ENCODE peak calls at places on chromosomes 5 and 9, in nine cellular contexts. One of them, this sample, is unnamed.

GRCh38 chr9:24602687-24603352 is 57.1 kb upstream of the IZUMO3 start:
- DNase-seq in AG09319: no peak
- DNase-seq in GM23248: no peak
- DNase-seq in ELR: no peak
- DNase-seq in body of pancreas: no peak
- DNase-seq in HL-60: no peak
- DNase-seq in Right ventricle myocardium superior: no peak
- DNase-seq in osteocyte: no peak
- DNase-seq in T1000: no peak
- DNase-seq in this sample: no peak

GRCh38 chr9:133714606-133715294 is 23.4 kb downstream of the SARDH start:
- DNase-seq in Right ventricle myocardium superior: peak
- DNase-seq in body of pancreas: peak
- DNase-seq in T1000: peak
- DNase-seq in AG09319: no peak
- DNase-seq in osteocyte: no peak
- DNase-seq in ELR: peak
- DNase-seq in HL-60: no peak
- DNase-seq in GM23248: no peak
- DNase-seq in this sample: no peak

GRCh38 chr5:131386779-131387178 is 122.9 kb downstream of the CDC42SE2 start:
- DNase-seq in T1000: no peak
- DNase-seq in AG09319: no peak
- DNase-seq in GM23248: no peak
- DNase-seq in osteocyte: no peak
- DNase-seq in body of pancreas: no peak
- DNase-seq in Right ventricle myocardium superior: no peak
- DNase-seq in ELR: no peak
- DNase-seq in HL-60: no peak
- DNase-seq in this sample: no peak

GRCh38 chr5:173412566-173412965 is 84.4 kb upstream of the STC2 start:
- DNase-seq in ELR: peak
- DNase-seq in HL-60: no peak
- DNase-seq in Right ventricle myocardium superior: no peak
- DNase-seq in body of pancreas: no peak
- DNase-seq in T1000: no peak
- DNase-seq in GM23248: no peak
- DNase-seq in AG09319: no peak
- DNase-seq in osteocyte: no peak
- DNase-seq in this sample: no peak

GRCh38 chr5:178116406-178116885 is 3.1 kb downstream of the N4BP3 start:
- DNase-seq in osteocyte: no peak
- DNase-seq in ELR: no peak
- DNase-seq in T1000: no peak
- DNase-seq in GM23248: no peak
- DNase-seq in AG09319: no peak
- DNase-seq in Right ventricle myocardium superior: no peak
- DNase-seq in body of pancreas: no peak
- DNase-seq in HL-60: no peak
- DNase-seq in this sample: no peak

GRCh38 chr9:91817493-91818225 is 132.4 kb downstream of the ROR2 start:
- DNase-seq in ELR: peak
- DNase-seq in body of pancreas: no peak
- DNase-seq in GM23248: peak
- DNase-seq in HL-60: no peak
- DNase-seq in AG09319: peak
- DNase-seq in T1000: no peak
- DNase-seq in osteocyte: no peak
- DNase-seq in Right ventricle myocardium superior: no peak
- DNase-seq in this sample: no peak

GRCh38 chr5:72878854-72879253 is 62.4 kb downstream of the TNPO1 start:
- DNase-seq in Right ventricle myocardium superior: no peak
- DNase-seq in GM23248: no peak
- DNase-seq in T1000: no peak
- DNase-seq in ELR: no peak
- DNase-seq in body of pancreas: no peak
- DNase-seq in osteocyte: no peak
- DNase-seq in HL-60: no peak
- DNase-seq in AG09319: no peak
- DNase-seq in this sample: no peak

GRCh38 chr5:69492391-69493234 is at the start of gene OCLN:
- DNase-seq in HL-60: no peak
- DNase-seq in Right ventricle myocardium superior: peak
- DNase-seq in body of pancreas: peak
- DNase-seq in T1000: no peak
- DNase-seq in GM23248: peak
- DNase-seq in osteocyte: peak
- DNase-seq in AG09319: no peak
- DNase-seq in ELR: peak
- DNase-seq in this sample: no peak

GRCh38 chr9:38352716-38353334 is 39.7 kb upstream of the ALDH1B1 start:
- DNase-seq in HL-60: no peak
- DNase-seq in ELR: no peak
- DNase-seq in body of pancreas: no peak
- DNase-seq in T1000: no peak
- DNase-seq in osteocyte: no peak
- DNase-seq in GM23248: no peak
- DNase-seq in Right ventricle myocardium superior: no peak
- DNase-seq in AG09319: no peak
- DNase-seq in this sample: no peak

GRCh38 chr5:100706796-100707195 is 171.6 kb downstream of the FAM174A start:
- DNase-seq in HL-60: peak
- DNase-seq in T1000: no peak
- DNase-seq in GM23248: peak
- DNase-seq in body of pancreas: no peak
- DNase-seq in ELR: peak
- DNase-seq in Right ventricle myocardium superior: no peak
- DNase-seq in osteocyte: no peak
- DNase-seq in AG09319: no peak
- DNase-seq in this sample: no peak

GRCh38 chr5:1540831-1541661 is 17.3 kb upstream of the LPCAT1 start:
- DNase-seq in AG09319: no peak
- DNase-seq in GM23248: no peak
- DNase-seq in HL-60: no peak
- DNase-seq in ELR: no peak
- DNase-seq in body of pancreas: no peak
- DNase-seq in Right ventricle myocardium superior: peak
- DNase-seq in osteocyte: peak
- DNase-seq in T1000: no peak
- DNase-seq in this sample: no peak

GRCh38 chr5:428754-429452 is 14.1 kb upstream of the EXOC3 start:
- DNase-seq in T1000: no peak
- DNase-seq in osteocyte: peak
- DNase-seq in AG09319: no peak
- DNase-seq in GM23248: no peak
- DNase-seq in ELR: no peak
- DNase-seq in HL-60: peak
- DNase-seq in Right ventricle myocardium superior: no peak
- DNase-seq in body of pancreas: no peak
- DNase-seq in this sample: no peak

GRCh38 chr9:117555964-117556629 is 141.2 kb upstream of the ASTN2 start:
- DNase-seq in T1000: no peak
- DNase-seq in AG09319: no peak
- DNase-seq in ELR: peak
- DNase-seq in GM23248: peak
- DNase-seq in osteocyte: no peak
- DNase-seq in Right ventricle myocardium superior: peak
- DNase-seq in HL-60: no peak
- DNase-seq in body of pancreas: peak
- DNase-seq in this sample: no peak

GRCh38 chr5:126460977-126461376 is 37.8 kb downstream of the GRAMD2B start:
- DNase-seq in Right ventricle myocardium superior: no peak
- DNase-seq in body of pancreas: no peak
- DNase-seq in T1000: no peak
- DNase-seq in HL-60: no peak
- DNase-seq in AG09319: no peak
- DNase-seq in osteocyte: no peak
- DNase-seq in GM23248: no peak
- DNase-seq in ELR: no peak
- DNase-seq in this sample: no peak

GRCh38 chr5:125011419-125011818 is 265.0 kb upstream of the ZNF608 start:
- DNase-seq in AG09319: no peak
- DNase-seq in HL-60: no peak
- DNase-seq in Right ventricle myocardium superior: no peak
- DNase-seq in GM23248: no peak
- DNase-seq in body of pancreas: no peak
- DNase-seq in ELR: no peak
- DNase-seq in T1000: no peak
- DNase-seq in osteocyte: no peak
- DNase-seq in this sample: no peak

GRCh38 chr5:73637565-73637964 is 11.6 kb downstream of the ARHGEF28 start:
- DNase-seq in GM23248: no peak
- DNase-seq in AG09319: no peak
- DNase-seq in T1000: no peak
- DNase-seq in Right ventricle myocardium superior: no peak
- DNase-seq in ELR: no peak
- DNase-seq in osteocyte: no peak
- DNase-seq in HL-60: no peak
- DNase-seq in body of pancreas: no peak
- DNase-seq in this sample: no peak

GRCh38 chr5:150118561-150119229 is 32.3 kb upstream of the CSF1R start:
- DNase-seq in HL-60: no peak
- DNase-seq in body of pancreas: no peak
- DNase-seq in T1000: no peak
- DNase-seq in ELR: no peak
- DNase-seq in Right ventricle myocardium superior: peak
- DNase-seq in osteocyte: peak
- DNase-seq in GM23248: no peak
- DNase-seq in AG09319: no peak
- DNase-seq in this sample: no peak

GRCh38 chr5:178624626-178625546 is 2.0 kb downstream of the CLK4 start:
- DNase-seq in GM23248: peak
- DNase-seq in osteocyte: no peak
- DNase-seq in ELR: peak
- DNase-seq in T1000: no peak
- DNase-seq in AG09319: no peak
- DNase-seq in body of pancreas: no peak
- DNase-seq in HL-60: no peak
- DNase-seq in Right ventricle myocardium superior: no peak
- DNase-seq in this sample: no peak

GRCh38 chr9:135525241-135526088 is 4.2 kb downstream of the LCN1 start:
- DNase-seq in AG09319: no peak
- DNase-seq in ELR: no peak
- DNase-seq in GM23248: no peak
- DNase-seq in T1000: no peak
- DNase-seq in osteocyte: peak
- DNase-seq in HL-60: no peak
- DNase-seq in body of pancreas: no peak
- DNase-seq in Right ventricle myocardium superior: no peak
- DNase-seq in this sample: no peak

GRCh38 chr5:114325552-114325951 is 36.3 kb upstream of the KCNN2 start:
- DNase-seq in AG09319: no peak
- DNase-seq in osteocyte: no peak
- DNase-seq in ELR: peak
- DNase-seq in Right ventricle myocardium superior: no peak
- DNase-seq in body of pancreas: peak
- DNase-seq in T1000: no peak
- DNase-seq in HL-60: no peak
- DNase-seq in GM23248: no peak
- DNase-seq in this sample: no peak

GRCh38 chr9:125630436-125630835 is 76.6 kb downstream of the MAPKAP1 start:
- DNase-seq in HL-60: no peak
- DNase-seq in T1000: no peak
- DNase-seq in Right ventricle myocardium superior: no peak
- DNase-seq in AG09319: no peak
- DNase-seq in body of pancreas: no peak
- DNase-seq in osteocyte: no peak
- DNase-seq in ELR: no peak
- DNase-seq in GM23248: peak
- DNase-seq in this sample: no peak

GRCh38 chr9:137053944-137054931 is at the start of gene ENTPD2:
- DNase-seq in T1000: no peak
- DNase-seq in AG09319: no peak
- DNase-seq in body of pancreas: peak
- DNase-seq in osteocyte: no peak
- DNase-seq in Right ventricle myocardium superior: peak
- DNase-seq in ELR: no peak
- DNase-seq in GM23248: no peak
- DNase-seq in HL-60: no peak
- DNase-seq in this sample: no peak

GRCh38 chr9:73237140-73237539 is 85.5 kb downstream of the ANXA1 start:
- DNase-seq in HL-60: no peak
- DNase-seq in osteocyte: no peak
- DNase-seq in Right ventricle myocardium superior: no peak
- DNase-seq in GM23248: no peak
- DNase-seq in body of pancreas: no peak
- DNase-seq in T1000: no peak
- DNase-seq in AG09319: no peak
- DNase-seq in ELR: no peak
- DNase-seq in this sample: no peak

GRCh38 chr9:110536802-110537201 is 42.7 kb downstream of the SVEP1 start:
- DNase-seq in AG09319: no peak
- DNase-seq in ELR: peak
- DNase-seq in Right ventricle myocardium superior: no peak
- DNase-seq in body of pancreas: no peak
- DNase-seq in GM23248: peak
- DNase-seq in osteocyte: no peak
- DNase-seq in T1000: no peak
- DNase-seq in HL-60: no peak
- DNase-seq in this sample: peak

GRCh38 chr5:83104031-83104430 is 26.7 kb downstream of the XRCC4 start:
- DNase-seq in osteocyte: no peak
- DNase-seq in body of pancreas: no peak
- DNase-seq in GM23248: peak
- DNase-seq in Right ventricle myocardium superior: no peak
- DNase-seq in ELR: no peak
- DNase-seq in HL-60: no peak
- DNase-seq in AG09319: no peak
- DNase-seq in T1000: no peak
- DNase-seq in this sample: no peak

GRCh38 chr5:76854644-76855043 is 4.8 kb downstream of the S100Z start:
- DNase-seq in AG09319: no peak
- DNase-seq in GM23248: no peak
- DNase-seq in osteocyte: no peak
- DNase-seq in HL-60: no peak
- DNase-seq in body of pancreas: no peak
- DNase-seq in Right ventricle myocardium superior: no peak
- DNase-seq in ELR: no peak
- DNase-seq in T1000: no peak
- DNase-seq in this sample: no peak

GRCh38 chr5:31962928-31963327 is 211.2 kb downstream of the GOLPH3 start:
- DNase-seq in body of pancreas: no peak
- DNase-seq in ELR: peak
- DNase-seq in Right ventricle myocardium superior: no peak
- DNase-seq in GM23248: peak
- DNase-seq in osteocyte: no peak
- DNase-seq in HL-60: no peak
- DNase-seq in AG09319: no peak
- DNase-seq in T1000: no peak
- DNase-seq in this sample: no peak

GRCh38 chr9:110214090-110214489 is 6.1 kb upstream of the C9orf152 start:
- DNase-seq in AG09319: no peak
- DNase-seq in body of pancreas: peak
- DNase-seq in HL-60: no peak
- DNase-seq in T1000: no peak
- DNase-seq in GM23248: peak
- DNase-seq in osteocyte: no peak
- DNase-seq in Right ventricle myocardium superior: no peak
- DNase-seq in ELR: peak
- DNase-seq in this sample: peak

GRCh38 chr5:939368-939767 is 46.7 kb downstream of the TRIP13 start:
- DNase-seq in osteocyte: peak
- DNase-seq in body of pancreas: peak
- DNase-seq in ELR: no peak
- DNase-seq in AG09319: no peak
- DNase-seq in HL-60: no peak
- DNase-seq in Right ventricle myocardium superior: no peak
- DNase-seq in T1000: no peak
- DNase-seq in GM23248: no peak
- DNase-seq in this sample: no peak

GRCh38 chr9:87592554-87593394 is 95.1 kb downstream of the DAPK1 start:
- DNase-seq in Right ventricle myocardium superior: peak
- DNase-seq in T1000: no peak
- DNase-seq in osteocyte: no peak
- DNase-seq in ELR: peak
- DNase-seq in HL-60: no peak
- DNase-seq in AG09319: no peak
- DNase-seq in GM23248: peak
- DNase-seq in body of pancreas: peak
- DNase-seq in this sample: no peak

GRCh38 chr5:82863260-82863659 is 213.9 kb downstream of the TMEM167A start:
- DNase-seq in HL-60: no peak
- DNase-seq in ELR: no peak
- DNase-seq in GM23248: no peak
- DNase-seq in body of pancreas: no peak
- DNase-seq in AG09319: no peak
- DNase-seq in osteocyte: no peak
- DNase-seq in T1000: no peak
- DNase-seq in Right ventricle myocardium superior: no peak
- DNase-seq in this sample: no peak

This sample was measured in AG09309.